ENCODE peak calls at places on chromosomes 12 and 14, in four cellular contexts. H is WTC11, X is K562, I is SK-N-SH. B is an unnamed sample.

GRCh38 chr14:95048771-95049312 is 108.5 kb downstream of the DICER1 start:
- DNase-seq in H (no peak), X (no peak), I (no peak), B (no peak)

GRCh38 chr14:102760485-102761193 is 16.6 kb upstream of the TRAF3 start:
- DNase-seq in H (peak), X (no peak), I (no peak), B (no peak)

GRCh38 chr12:53596920-53597363 is 29.2 kb downstream of the ATF7 start:
- DNase-seq in H (no peak), X (no peak), I (no peak), B (no peak)

GRCh38 chr14:22602853-22603252 is 4.8 kb downstream of the ABHD4 start:
- DNase-seq in H (no peak), X (no peak), I (no peak), B (no peak)

GRCh38 chr12:56462565-56462964 is 5.8 kb upstream of the SPRYD4 start:
- DNase-seq in H (peak), X (no peak), I (no peak), B (no peak)

GRCh38 chr14:21768116-21768874 is 94.7 kb upstream of the OR4E1 start:
- DNase-seq in H (no peak), X (peak), I (peak), B (peak)

GRCh38 chr12:96208801-96209534 is 14.8 kb downstream of the ELK3 start:
- DNase-seq in H (no peak), X (no peak), I (no peak), B (no peak)

GRCh38 chr12:1518763-1519516 is 75.4 kb downstream of the FBXL14 start:
- DNase-seq in H (no peak), X (peak), I (no peak), B (peak)

GRCh38 chr14:103825103-103825502 is 22.3 kb downstream of the PPP1R13B start:
- DNase-seq in H (no peak), X (no peak), I (no peak), B (peak)

GRCh38 chr14:99009875-99010274 is 262.1 kb downstream of the BCL11B start:
- DNase-seq in H (no peak), X (no peak), I (no peak), B (no peak)

GRCh38 chr12:109098142-109098652 is 800 bp downstream of the UNG start:
- DNase-seq in H (no peak), X (no peak), I (no peak), B (no peak)

GRCh38 chr14:34059925-34060746 is 109.3 kb upstream of the EGLN3 start:
- DNase-seq in H (peak), X (peak), I (peak), B (peak)

GRCh38 chr12:6936642-6937480 is 6.8 kb upstream of the RNU7-1 start:
- DNase-seq in H (peak), X (no peak), I (peak), B (no peak)

GRCh38 chr14:61147369-61147897 is 133.7 kb downstream of the TMEM30B start:
- DNase-seq in H (no peak), X (no peak), I (no peak), B (no peak)

GRCh38 chr12:17322090-17322489 is 716.1 kb upstream of the LMO3 start:
- DNase-seq in H (no peak), X (no peak), I (no peak), B (no peak)

GRCh38 chr12:109645194-109645593 is 68.4 kb upstream of the FAM222A start:
- DNase-seq in H (no peak), X (no peak), I (peak), B (no peak)

GRCh38 chr14:68811161-68811560 is 18.3 kb upstream of the ZFP36L1 start:
- DNase-seq in H (no peak), X (no peak), I (peak), B (no peak)

GRCh38 chr12:82652071-82652470 is 34.6 kb upstream of the TMTC2 start:
- DNase-seq in H (no peak), X (no peak), I (no peak), B (no peak)

GRCh38 chr14:55749201-55749812 is 169.3 kb downstream of the KTN1 start:
- DNase-seq in H (no peak), X (no peak), I (no peak), B (no peak)
- TF ChIP-seq FOXJ3 in H (no peak), X (no peak), I (no peak), B (no peak)

DNA sequence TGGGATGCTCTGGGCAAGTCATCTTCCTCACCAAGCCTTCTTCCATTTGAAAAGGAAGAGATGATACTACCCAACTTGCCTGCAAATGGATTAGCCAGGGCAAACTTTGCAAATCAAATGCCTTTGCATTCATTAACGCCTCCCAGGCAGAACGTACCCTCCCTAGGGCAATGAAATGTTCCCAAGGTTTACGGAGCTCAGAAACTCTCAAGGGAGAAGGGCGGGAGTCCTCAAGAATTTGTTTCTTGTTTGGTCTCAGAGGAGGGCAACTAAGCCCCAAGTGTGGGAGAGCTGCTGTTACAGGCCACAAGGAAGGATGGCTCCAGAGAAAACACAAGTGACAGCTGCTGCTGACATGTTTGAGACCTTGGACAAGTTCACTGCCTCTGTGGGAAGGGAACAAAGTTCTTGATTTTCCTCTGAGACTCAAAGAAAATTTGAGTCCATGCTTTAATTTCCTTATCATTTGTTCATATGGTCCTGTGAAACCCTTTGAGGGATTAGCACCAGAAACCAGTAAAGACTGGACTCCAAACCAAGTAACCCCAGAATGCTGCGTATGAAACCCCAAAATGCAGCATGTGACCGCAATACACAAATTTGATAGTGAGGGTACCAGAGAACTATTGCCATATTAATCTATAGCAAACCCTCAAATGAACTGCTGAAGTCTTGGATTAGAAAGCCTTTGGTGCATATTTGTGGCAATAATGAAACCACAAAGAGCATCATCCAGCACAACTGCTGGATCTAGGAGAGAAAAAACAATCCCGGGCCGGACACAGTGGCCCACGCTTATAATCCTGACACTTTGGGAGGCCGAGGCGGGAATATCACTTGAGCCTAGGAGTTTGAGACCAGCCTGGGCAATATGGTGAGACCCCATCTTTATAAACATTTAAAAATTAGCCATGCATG is 22.9 kb downstream of the SPTB start:
- DNase-seq in H (no peak), X (no peak), I (no peak), B (no peak)
- TF ChIP-seq FOXJ3 in H (no peak), X (no peak), I (no peak), B (no peak)

DNA sequence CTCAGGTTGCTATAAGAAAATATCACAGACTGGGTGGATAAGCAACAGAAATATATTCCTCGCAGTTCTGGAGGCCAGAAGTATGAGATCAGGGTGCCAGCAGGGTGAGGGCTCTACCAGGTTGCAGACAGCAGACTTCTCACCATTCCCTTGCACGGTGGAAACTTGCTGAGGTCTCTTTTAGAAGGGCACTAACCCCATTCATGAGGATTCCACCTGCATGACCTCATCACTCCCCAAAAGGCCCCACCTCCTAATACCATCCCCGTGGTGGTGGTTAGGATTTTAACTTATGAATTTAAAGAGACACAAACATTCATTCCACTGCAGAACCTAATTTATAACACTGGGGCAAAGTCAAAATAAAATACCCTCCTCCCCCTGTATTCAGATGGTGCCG is 224.1 kb upstream of the SFSWAP start:
- DNase-seq in H (no peak), X (no peak), I (no peak), B (no peak)
- TF ChIP-seq FOXJ3 in H (no peak), X (no peak), I (no peak), B (no peak)

DNA sequence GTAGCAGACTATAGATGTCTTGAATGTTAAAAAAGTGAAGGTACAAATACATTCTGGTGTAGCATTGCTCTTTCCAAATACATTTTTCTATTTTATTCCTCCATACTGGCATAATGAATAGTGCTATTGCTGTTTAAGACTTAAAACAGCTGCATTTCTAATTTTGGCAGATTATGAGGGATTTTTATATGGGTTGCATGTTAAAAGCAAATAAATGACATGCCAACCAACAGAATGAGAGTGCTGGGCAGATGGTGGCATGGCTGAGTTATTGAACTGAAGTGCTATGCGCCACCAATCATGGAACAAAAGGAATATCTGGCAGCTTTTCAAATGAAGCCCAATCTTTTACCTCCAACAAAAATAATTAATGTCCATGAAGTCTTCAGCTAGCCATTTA is 215.1 kb downstream of the PRKD1 start:
- DNase-seq in H (no peak), X (no peak), I (no peak), B (no peak)
- TF ChIP-seq FOXJ3 in H (no peak), X (no peak), I (no peak), B (no peak)